ENCODE peak calls at places on chromosomes 2 and 18, in eight cellular contexts. A, T, B, E, J, Q, X and H are unnamed samples.

GRCh38 chr2:69797836-69798465 is 31.5 kb upstream of the GMCL1 start:
- DNase-seq in Q (peak; percentile 67), X (no peak), A (no peak), T (peak; percentile 60), E (no peak), B (peak; percentile 59), J (no peak), H (no peak)

GRCh38 chr2:69366-70344 is 23.4 kb upstream of the FAM110C start:
- DNase-seq in E (no peak), A (no peak), T (no peak), J (no peak), Q (peak; percentile 60), X (no peak), B (peak; percentile 61), H (no peak)

GRCh38 chr2:197869501-197870111 is 65.2 kb downstream of the PLCL1 start:
- DNase-seq in X (peak; percentile 37), B (no peak), E (no peak), T (peak; percentile 36), Q (no peak), J (no peak), A (no peak), H (no peak)

GRCh38 chr2:170255971-170256370 is 78.0 kb downstream of the MYO3B start:
- DNase-seq in Q (peak; percentile 64), J (no peak), B (peak; percentile 33), A (no peak), X (no peak), T (peak; percentile 75), E (no peak), H (no peak)

GRCh38 chr2:219095406-219095940 is 34.8 kb upstream of the IHH start:
- DNase-seq in A (no peak), B (no peak), Q (no peak), X (no peak), J (no peak), T (no peak), E (no peak), H (no peak)

GRCh38 chr2:119223521-119224390 is at the start of gene STEAP3:
- DNase-seq in X (no peak), B (peak; percentile 82), Q (peak; percentile 57), T (peak; percentile 73), J (peak; percentile 90), A (peak; percentile 82), E (peak; percentile 34), H (no peak)

GRCh38 chr2:186884585-186884984 is 35.6 kb upstream of the ZSWIM2 start:
- DNase-seq in A (no peak), X (no peak), Q (no peak), T (no peak), J (no peak), B (no peak), E (no peak), H (no peak)

GRCh38 chr2:134667081-134667480 is 51.7 kb downstream of the TMEM163 start:
- DNase-seq in J (no peak), T (no peak), E (no peak), X (no peak), Q (no peak), B (no peak), A (no peak), H (no peak)

GRCh38 chr2:123993728-123994323 is 31.3 kb upstream of the CNTNAP5 start:
- DNase-seq in T (peak; percentile 59), X (no peak), J (peak; percentile 25), A (no peak), E (no peak), B (peak; percentile 70), Q (peak; percentile 10), H (no peak)

GRCh38 chr2:150165988-150166965 is 321.2 kb downstream of the RND3 start:
- DNase-seq in X (no peak), Q (peak; percentile 76), A (no peak), B (peak; percentile 90), E (no peak), T (no peak), J (no peak), H (no peak)

DNA sequence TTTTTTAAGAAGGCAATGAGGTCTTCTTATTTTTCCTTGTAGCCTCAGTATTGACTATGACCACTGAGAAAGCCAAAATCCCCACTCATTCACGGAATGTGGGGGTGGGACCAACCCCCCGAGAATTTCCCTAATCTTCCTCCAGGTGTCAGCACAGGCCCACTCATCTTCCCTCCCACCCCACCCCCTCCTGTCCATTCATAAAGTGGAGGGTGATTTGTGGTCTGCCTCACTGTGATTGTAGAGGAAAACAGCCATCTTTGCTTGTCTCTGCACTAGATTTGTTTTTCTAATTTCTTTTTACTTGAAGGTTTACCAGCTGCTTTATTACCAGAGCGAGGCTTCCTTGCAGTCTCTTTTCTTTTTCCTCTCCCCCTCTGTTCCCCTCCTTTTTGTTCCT is 171.7 kb downstream of the ICOS start:
- DNase-seq in B (peak; percentile 45), Q (no peak), E (peak; percentile 3), T (peak; percentile 9), X (peak; percentile 51), J (no peak), A (no peak), H (no peak)
- H3K27ac ChIP-seq in B (no peak overlapping the region), Q (no peak overlapping the region), E (no peak overlapping the region), T (no peak overlapping the region), X (no peak overlapping the region), J (peak overlapping the region; percentile 52), A (no peak overlapping the region), H (no peak overlapping the region)

DNA sequence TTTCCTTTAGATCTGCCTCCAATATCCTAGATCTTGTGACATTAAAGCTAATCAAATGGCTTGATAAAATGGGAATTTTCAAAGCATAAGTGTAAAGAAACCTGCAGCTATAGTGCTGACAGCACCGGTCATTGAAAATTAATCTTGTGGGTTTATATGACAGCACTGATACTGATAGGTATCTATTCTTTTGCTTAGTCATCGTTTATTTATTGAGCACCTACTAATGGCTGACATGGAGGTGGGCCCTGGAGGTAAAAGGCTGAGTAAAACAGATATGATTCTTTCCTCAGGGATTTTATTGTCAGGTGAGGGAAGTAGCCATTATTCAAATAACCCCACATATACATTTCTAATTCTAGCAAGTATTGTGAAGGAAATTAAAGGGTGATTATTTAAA is 282.5 kb downstream of the LRRTM1 start:
- DNase-seq in J (no peak), E (no peak), B (no peak), X (no peak), A (no peak), Q (no peak), T (no peak), H (no peak)
- H3K27ac ChIP-seq in J (no peak overlapping the region), E (no peak overlapping the region), B (no peak overlapping the region), X (no peak overlapping the region), A (no peak overlapping the region), Q (no peak overlapping the region), T (no peak overlapping the region), H (no peak overlapping the region)

GRCh38 chr2:127811397-127811860 is 458 bp upstream of the WDR33 start:
- DNase-seq in J (no peak), Q (no peak), A (peak; percentile 53), E (no peak), T (no peak), B (no peak), X (no peak), H (no peak)

GRCh38 chr2:127805491-127805890 is 5.5 kb downstream of the WDR33 start:
- DNase-seq in E (no peak), X (no peak), B (no peak), A (no peak), Q (no peak), T (no peak), J (no peak), H (no peak)

GRCh38 chr2:127810156-127810636 is 775 bp downstream of the WDR33 start:
- DNase-seq in T (peak; percentile 64), J (no peak), A (no peak), E (no peak), Q (peak; percentile 34), X (no peak), B (peak; percentile 34), H (no peak)

GRCh38 chr2:127810637-127811396 is at the start of gene WDR33:
- DNase-seq in J (peak; percentile 94), Q (peak; percentile 91), T (peak; percentile 96), X (peak; percentile 93), A (peak; percentile 95), E (peak; percentile 80), B (peak; percentile 93), H (peak; percentile 26)

DNA sequence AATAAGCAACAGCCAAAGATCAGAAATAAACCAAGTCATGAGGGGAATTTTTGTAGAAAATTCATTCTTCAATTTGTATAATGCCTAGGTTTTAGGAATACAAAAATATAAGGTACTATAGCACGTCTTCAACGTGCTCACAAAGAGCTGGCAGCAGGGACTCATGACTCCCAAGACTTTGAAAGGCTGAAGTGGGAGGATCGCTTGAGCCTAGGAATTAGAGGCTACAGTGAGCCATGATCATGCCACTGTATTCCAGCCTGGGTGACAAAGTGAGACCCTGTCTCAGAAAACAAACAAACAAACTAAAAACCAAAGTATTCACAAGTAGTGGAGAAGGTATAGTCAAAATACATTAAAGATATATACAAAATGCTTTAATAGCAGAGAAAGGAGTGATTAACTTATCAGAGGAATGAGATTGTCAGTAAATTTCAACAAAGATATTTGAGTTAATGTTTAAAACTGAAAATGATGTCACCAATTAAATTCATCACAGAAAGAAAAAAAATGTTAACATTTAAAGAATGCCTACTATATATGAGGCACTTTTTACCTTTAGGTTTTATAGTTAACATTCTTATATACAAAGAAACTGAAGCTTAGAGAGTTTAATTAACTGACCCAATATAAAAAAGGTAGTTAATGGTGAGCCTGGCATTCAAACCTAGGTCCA is 3.2 kb downstream of the WDR33 start:
- DNase-seq in Q (no peak), B (peak; percentile 27), E (no peak), J (no peak), A (no peak), X (no peak), T (peak; percentile 25), H (no peak)
- H3K27ac ChIP-seq in Q (peak overlapping the region; percentile 43), B (no peak overlapping the region), E (no peak overlapping the region), J (no peak overlapping the region), A (no peak overlapping the region), X (no peak overlapping the region), T (no peak overlapping the region), H (no peak overlapping the region)

DNA sequence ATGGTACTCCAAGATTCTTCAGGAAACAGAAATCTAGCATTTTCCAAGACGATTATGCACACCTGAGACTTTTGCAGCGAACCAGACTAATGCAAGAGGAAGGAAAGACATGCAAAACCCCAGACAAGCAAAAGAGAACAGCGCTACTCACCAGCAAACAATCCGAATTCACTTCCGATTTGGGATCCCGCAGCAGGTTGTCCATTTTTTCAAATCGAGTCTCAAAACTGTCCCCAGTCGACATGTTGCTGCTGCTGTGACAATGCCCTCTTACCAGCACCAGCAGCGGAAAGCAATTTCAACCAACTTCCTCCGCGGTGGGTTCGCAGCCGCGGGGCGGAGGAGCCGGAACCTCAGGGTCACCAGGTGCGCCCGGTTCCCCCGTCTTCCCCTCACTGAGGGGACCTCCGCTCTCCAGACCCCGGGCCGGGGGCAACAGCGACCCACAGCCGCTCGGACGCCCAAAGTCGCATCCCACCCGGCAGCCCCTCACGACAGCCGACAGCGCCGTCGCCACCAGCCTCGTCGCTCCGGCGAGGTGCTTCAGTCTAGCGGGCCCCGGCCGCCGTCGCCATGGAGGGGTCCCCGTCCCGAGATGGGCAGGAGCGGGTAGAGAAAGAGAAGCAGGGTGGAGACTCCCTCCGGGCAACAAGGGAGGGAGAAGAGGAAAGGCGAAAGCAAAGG is 804 bp downstream of the ROCK1 start:
- DNase-seq in A (peak; percentile 73), B (peak; percentile 41), X (peak; percentile 73), T (peak; percentile 55), J (peak; percentile 53), Q (peak; percentile 45), E (no peak), H (no peak)
- H3K27ac ChIP-seq in A (peak overlapping the region; percentile 98), B (peak overlapping the region; percentile 83), X (peak overlapping the region; percentile 88), T (peak overlapping the region; percentile 92), J (peak overlapping the region; percentile 97), Q (peak overlapping the region; percentile 73), E (peak overlapping the region; percentile 86), H (peak overlapping the region; percentile 79)